ENCODE peak calls at places on chromosomes 3 and 15, in five cellular contexts. One of them, this sample, is unnamed.

GRCh38 chr3:71493372-71493771 is 90.2 kb downstream of the FOXP1 start:
- DNase-seq in mesenchymal stem cell: no peak
- DNase-seq in neuronal stem cell: no peak
- DNase-seq in IMR-90: no peak
- DNase-seq in trophoblast cell: no peak
- DNase-seq in this sample: no peak

GRCh38 chr15:74889390-74889881 is 406 bp upstream of the MPI start:
- DNase-seq in mesenchymal stem cell: peak; percentile 63
- DNase-seq in neuronal stem cell: no peak
- DNase-seq in IMR-90: peak; percentile 43
- DNase-seq in trophoblast cell: no peak
- DNase-seq in this sample: peak; percentile 67

GRCh38 chr15:60787737-60788513 is 309.0 kb upstream of the ICE2 start:
- DNase-seq in mesenchymal stem cell: no peak
- DNase-seq in neuronal stem cell: no peak
- DNase-seq in IMR-90: no peak
- DNase-seq in trophoblast cell: no peak
- DNase-seq in this sample: no peak

GRCh38 chr3:12044860-12045259 is 40.7 kb downstream of the SYN2 start:
- DNase-seq in mesenchymal stem cell: no peak
- DNase-seq in neuronal stem cell: no peak
- DNase-seq in IMR-90: no peak
- DNase-seq in trophoblast cell: no peak
- DNase-seq in this sample: no peak

GRCh38 chr3:151903501-151903991 is 30.1 kb downstream of the SUCNR1 start:
- DNase-seq in mesenchymal stem cell: peak; percentile 97
- DNase-seq in neuronal stem cell: no peak
- DNase-seq in IMR-90: peak; percentile 93
- DNase-seq in trophoblast cell: no peak
- DNase-seq in this sample: peak; percentile 77

GRCh38 chr3:133792171-133792763 is 13.3 kb upstream of the SRPRB start:
- DNase-seq in mesenchymal stem cell: peak; percentile 11
- DNase-seq in neuronal stem cell: peak; percentile 44
- DNase-seq in IMR-90: peak; percentile 5
- DNase-seq in trophoblast cell: no peak
- DNase-seq in this sample: peak; percentile 67

GRCh38 chr3:186949281-186949982 is 19.1 kb downstream of the ST6GAL1 start:
- DNase-seq in mesenchymal stem cell: no peak
- DNase-seq in neuronal stem cell: no peak
- DNase-seq in IMR-90: peak; percentile 50
- DNase-seq in trophoblast cell: peak; percentile 82
- DNase-seq in this sample: no peak

GRCh38 chr3:41318520-41318919 is 119.2 kb downstream of the CTNNB1 start:
- DNase-seq in mesenchymal stem cell: peak; percentile 35
- DNase-seq in neuronal stem cell: no peak
- DNase-seq in IMR-90: peak; percentile 24
- DNase-seq in trophoblast cell: no peak
- DNase-seq in this sample: no peak

GRCh38 chr15:34986326-34987181 is 1.5 kb downstream of the ZNF770 start:
- DNase-seq in mesenchymal stem cell: peak; percentile 14
- DNase-seq in neuronal stem cell: no peak
- DNase-seq in IMR-90: no peak
- DNase-seq in trophoblast cell: no peak
- DNase-seq in this sample: no peak

GRCh38 chr15:100726426-100727190 is 124.2 kb downstream of the ASB7 start:
- DNase-seq in mesenchymal stem cell: no peak
- DNase-seq in neuronal stem cell: no peak
- DNase-seq in IMR-90: peak; percentile 74
- DNase-seq in trophoblast cell: peak; percentile 75
- DNase-seq in this sample: no peak

GRCh38 chr15:61530769-61531168 is 301.7 kb upstream of the RORA start:
- DNase-seq in mesenchymal stem cell: no peak
- DNase-seq in neuronal stem cell: no peak
- DNase-seq in IMR-90: no peak
- DNase-seq in trophoblast cell: no peak
- DNase-seq in this sample: peak; percentile 74

GRCh38 chr3:197337656-197338055 is 39.2 kb upstream of the DLG1 start:
- DNase-seq in mesenchymal stem cell: peak; percentile 43
- DNase-seq in neuronal stem cell: no peak
- DNase-seq in IMR-90: peak; percentile 23
- DNase-seq in trophoblast cell: no peak
- DNase-seq in this sample: no peak

GRCh38 chr3:117708601-117709000 is 999.0 kb downstream of the TUSC7 start:
- DNase-seq in mesenchymal stem cell: no peak
- DNase-seq in neuronal stem cell: no peak
- DNase-seq in IMR-90: peak; percentile 53
- DNase-seq in trophoblast cell: no peak
- DNase-seq in this sample: no peak

GRCh38 chr3:87488725-87489124 is 212.3 kb upstream of the POU1F1 start:
- DNase-seq in mesenchymal stem cell: no peak
- DNase-seq in neuronal stem cell: no peak
- DNase-seq in IMR-90: no peak
- DNase-seq in trophoblast cell: no peak
- DNase-seq in this sample: no peak

GRCh38 chr15:55222588-55222987 is 25.8 kb upstream of the RSL24D1 start:
- DNase-seq in mesenchymal stem cell: no peak
- DNase-seq in neuronal stem cell: no peak
- DNase-seq in IMR-90: no peak
- DNase-seq in trophoblast cell: no peak
- DNase-seq in this sample: no peak

GRCh38 chr3:28134792-28135375 is 106.5 kb upstream of the CMC1 start:
- DNase-seq in mesenchymal stem cell: no peak
- DNase-seq in neuronal stem cell: no peak
- DNase-seq in IMR-90: no peak
- DNase-seq in trophoblast cell: no peak
- DNase-seq in this sample: peak; percentile 6

GRCh38 chr3:112377418-112378071 is 44.6 kb downstream of the CD200 start:
- DNase-seq in mesenchymal stem cell: no peak
- DNase-seq in neuronal stem cell: no peak
- DNase-seq in IMR-90: peak; percentile 7
- DNase-seq in trophoblast cell: no peak
- DNase-seq in this sample: no peak

GRCh38 chr3:65951836-65952505 is 86.7 kb downstream of the MAGI1 start:
- DNase-seq in mesenchymal stem cell: peak; percentile 34
- DNase-seq in neuronal stem cell: no peak
- DNase-seq in IMR-90: peak; percentile 46
- DNase-seq in trophoblast cell: no peak
- DNase-seq in this sample: no peak

GRCh38 chr3:30659270-30660127 is 53.1 kb downstream of the TGFBR2 start:
- DNase-seq in mesenchymal stem cell: peak; percentile 92
- DNase-seq in neuronal stem cell: no peak
- DNase-seq in IMR-90: peak; percentile 97
- DNase-seq in trophoblast cell: peak; percentile 64
- DNase-seq in this sample: peak; percentile 53

GRCh38 chr3:85594648-85595047 is 635.9 kb downstream of the CADM2 start:
- DNase-seq in mesenchymal stem cell: no peak
- DNase-seq in neuronal stem cell: no peak
- DNase-seq in IMR-90: no peak
- DNase-seq in trophoblast cell: peak; percentile 1
- DNase-seq in this sample: no peak

GRCh38 chr15:45544266-45545023 is 21.9 kb upstream of the SLC30A4 start:
- DNase-seq in mesenchymal stem cell: no peak
- DNase-seq in neuronal stem cell: no peak
- DNase-seq in IMR-90: no peak
- DNase-seq in trophoblast cell: no peak
- DNase-seq in this sample: no peak

GRCh38 chr3:125433611-125434041 is 58.5 kb upstream of the ZNF148 start:
- DNase-seq in mesenchymal stem cell: no peak
- DNase-seq in neuronal stem cell: no peak
- DNase-seq in IMR-90: no peak
- DNase-seq in trophoblast cell: peak; percentile 63
- DNase-seq in this sample: no peak

GRCh38 chr15:96070636-96071035 is 259.9 kb upstream of the NR2F2 start:
- DNase-seq in mesenchymal stem cell: no peak
- DNase-seq in neuronal stem cell: no peak
- DNase-seq in IMR-90: peak; percentile 35
- DNase-seq in trophoblast cell: no peak
- DNase-seq in this sample: no peak

GRCh38 chr15:80615783-80616391 is 79.2 kb upstream of the ABHD17C start:
- DNase-seq in mesenchymal stem cell: peak; percentile 68
- DNase-seq in neuronal stem cell: no peak
- DNase-seq in IMR-90: peak; percentile 66
- DNase-seq in trophoblast cell: peak; percentile 97
- DNase-seq in this sample: no peak

GRCh38 chr3:48016336-48016973 is at the start of gene MAP4:
- DNase-seq in mesenchymal stem cell: no peak
- DNase-seq in neuronal stem cell: no peak
- DNase-seq in IMR-90: peak; percentile 34
- DNase-seq in trophoblast cell: no peak
- DNase-seq in this sample: no peak

GRCh38 chr3:126945171-126945721 is 37.7 kb upstream of the PLXNA1 start:
- DNase-seq in mesenchymal stem cell: no peak
- DNase-seq in neuronal stem cell: no peak
- DNase-seq in IMR-90: no peak
- DNase-seq in trophoblast cell: no peak
- DNase-seq in this sample: peak; percentile 37

GRCh38 chr3:40677749-40678148 is 153.0 kb downstream of the ZNF621 start:
- DNase-seq in mesenchymal stem cell: no peak
- DNase-seq in neuronal stem cell: peak; percentile 48
- DNase-seq in IMR-90: no peak
- DNase-seq in trophoblast cell: no peak
- DNase-seq in this sample: peak; percentile 8

GRCh38 chr15:56794923-56795329 is 61.6 kb upstream of the ZNF280D start:
- DNase-seq in mesenchymal stem cell: no peak
- DNase-seq in neuronal stem cell: no peak
- DNase-seq in IMR-90: no peak
- DNase-seq in trophoblast cell: no peak
- DNase-seq in this sample: no peak

GRCh38 chr15:31161990-31162389 is 60.5 kb upstream of the TRPM1 start:
- DNase-seq in mesenchymal stem cell: no peak
- DNase-seq in neuronal stem cell: no peak
- DNase-seq in IMR-90: no peak
- DNase-seq in trophoblast cell: no peak
- DNase-seq in this sample: no peak

GRCh38 chr3:3258281-3258680 is 78.8 kb upstream of the CRBN start:
- DNase-seq in mesenchymal stem cell: no peak
- DNase-seq in neuronal stem cell: no peak
- DNase-seq in IMR-90: no peak
- DNase-seq in trophoblast cell: peak; percentile 79
- DNase-seq in this sample: no peak

GRCh38 chr3:124780767-124781485 is 50.7 kb downstream of the UMPS start:
- DNase-seq in mesenchymal stem cell: peak; percentile 97
- DNase-seq in neuronal stem cell: no peak
- DNase-seq in IMR-90: peak; percentile 58
- DNase-seq in trophoblast cell: peak; percentile 77
- DNase-seq in this sample: peak; percentile 91

GRCh38 chr3:56593455-56594158 is 36.6 kb downstream of the CCDC66 start:
- DNase-seq in mesenchymal stem cell: no peak
- DNase-seq in neuronal stem cell: no peak
- DNase-seq in IMR-90: no peak
- DNase-seq in trophoblast cell: no peak
- DNase-seq in this sample: no peak

GRCh38 chr3:56596441-56596840 is 39.5 kb downstream of the CCDC66 start:
- DNase-seq in mesenchymal stem cell: no peak
- DNase-seq in neuronal stem cell: no peak
- DNase-seq in IMR-90: no peak
- DNase-seq in trophoblast cell: no peak
- DNase-seq in this sample: no peak

GRCh38 chr3:56591256-56591655 is 34.3 kb downstream of the CCDC66 start:
- DNase-seq in mesenchymal stem cell: peak; percentile 14
- DNase-seq in neuronal stem cell: no peak
- DNase-seq in IMR-90: peak; percentile 40
- DNase-seq in trophoblast cell: no peak
- DNase-seq in this sample: no peak

GRCh38 chr3:56595956-56596355 is 39.0 kb downstream of the CCDC66 start:
- DNase-seq in mesenchymal stem cell: no peak
- DNase-seq in neuronal stem cell: no peak
- DNase-seq in IMR-90: no peak
- DNase-seq in trophoblast cell: peak; percentile 76
- DNase-seq in this sample: no peak

DNA sequence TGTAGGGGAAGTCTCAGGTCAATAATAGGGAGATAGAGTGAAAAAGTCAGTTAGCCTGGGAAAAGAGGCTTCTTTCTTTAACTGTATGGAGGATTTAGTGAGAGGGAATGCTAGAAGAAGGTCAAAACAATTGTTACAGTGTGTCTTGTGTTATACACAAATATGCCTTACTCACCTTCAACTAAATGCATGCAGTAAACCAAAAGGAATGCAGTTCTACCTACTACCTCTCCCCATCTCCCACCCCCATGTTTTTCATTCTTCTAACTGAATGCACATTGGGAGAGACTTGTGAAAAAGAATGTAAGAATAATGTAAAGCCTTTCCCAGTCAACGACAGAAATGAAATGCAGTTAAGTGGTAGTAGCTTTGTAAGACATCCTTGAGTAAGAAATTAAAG is 33.8 kb downstream of the CCDC66 start:
- DNase-seq in mesenchymal stem cell: peak; percentile 4
- DNase-seq in neuronal stem cell: no peak
- DNase-seq in IMR-90: peak; percentile 12
- DNase-seq in trophoblast cell: peak; percentile 63
- DNase-seq in this sample: peak; percentile 89
- H3K23ac ChIP-seq in mesenchymal stem cell: no peak overlapping the region
- H3K23ac ChIP-seq in neuronal stem cell: no peak overlapping the region
- H3K23ac ChIP-seq in IMR-90: no peak overlapping the region
- H3K23ac ChIP-seq in trophoblast cell: no peak overlapping the region
- H3K23ac ChIP-seq in this sample: no peak overlapping the region

GRCh38 chr3:4848176-4848575 is 131.1 kb upstream of the BHLHE40 start:
- DNase-seq in mesenchymal stem cell: no peak
- DNase-seq in neuronal stem cell: no peak
- DNase-seq in IMR-90: no peak
- DNase-seq in trophoblast cell: no peak
- DNase-seq in this sample: no peak
- H3K23ac ChIP-seq in mesenchymal stem cell: no peak overlapping the region
- H3K23ac ChIP-seq in neuronal stem cell: no peak overlapping the region
- H3K23ac ChIP-seq in IMR-90: no peak overlapping the region
- H3K23ac ChIP-seq in trophoblast cell: no peak overlapping the region
- H3K23ac ChIP-seq in this sample: no peak overlapping the region

GRCh38 chr15:92952451-92952850 is 52.3 kb downstream of the CHD2 start:
- DNase-seq in mesenchymal stem cell: no peak
- DNase-seq in neuronal stem cell: no peak
- DNase-seq in IMR-90: no peak
- DNase-seq in trophoblast cell: no peak
- DNase-seq in this sample: no peak

GRCh38 chr15:92955706-92956105 is 55.6 kb downstream of the CHD2 start:
- DNase-seq in mesenchymal stem cell: no peak
- DNase-seq in neuronal stem cell: no peak
- DNase-seq in IMR-90: no peak
- DNase-seq in trophoblast cell: no peak
- DNase-seq in this sample: peak; percentile 74

GRCh38 chr15:92953569-92953968 is 53.4 kb downstream of the CHD2 start:
- DNase-seq in mesenchymal stem cell: no peak
- DNase-seq in neuronal stem cell: no peak
- DNase-seq in IMR-90: no peak
- DNase-seq in trophoblast cell: no peak
- DNase-seq in this sample: no peak

GRCh38 chr15:92954578-92954977 is 54.5 kb downstream of the CHD2 start:
- DNase-seq in mesenchymal stem cell: no peak
- DNase-seq in neuronal stem cell: no peak
- DNase-seq in IMR-90: no peak
- DNase-seq in trophoblast cell: no peak
- DNase-seq in this sample: peak; percentile 76

GRCh38 chr15:92953997-92954396 is 53.9 kb downstream of the CHD2 start:
- DNase-seq in mesenchymal stem cell: no peak
- DNase-seq in neuronal stem cell: no peak
- DNase-seq in IMR-90: no peak
- DNase-seq in trophoblast cell: no peak
- DNase-seq in this sample: no peak
- H3K23ac ChIP-seq in mesenchymal stem cell: no peak overlapping the region
- H3K23ac ChIP-seq in neuronal stem cell: no peak overlapping the region
- H3K23ac ChIP-seq in IMR-90: no peak overlapping the region
- H3K23ac ChIP-seq in trophoblast cell: no peak overlapping the region
- H3K23ac ChIP-seq in this sample: no peak overlapping the region

GRCh38 chr3:9729419-9729818 is 2.1 kb upstream of the BRPF1 start:
- DNase-seq in mesenchymal stem cell: no peak
- DNase-seq in neuronal stem cell: no peak
- DNase-seq in IMR-90: no peak
- DNase-seq in trophoblast cell: no peak
- DNase-seq in this sample: no peak
- H3K23ac ChIP-seq in mesenchymal stem cell: no peak overlapping the region
- H3K23ac ChIP-seq in neuronal stem cell: peak overlapping the region; percentile 8
- H3K23ac ChIP-seq in IMR-90: no peak overlapping the region
- H3K23ac ChIP-seq in trophoblast cell: no peak overlapping the region
- H3K23ac ChIP-seq in this sample: no peak overlapping the region